ENCODE peak calls at places on chromosomes 16 and 17, in six cellular contexts. One of them, this sample, is unnamed.

GRCh38 chr17:979539-980405 is at the start of gene NXN:
- DNase-seq in IMR-90: peak
- DNase-seq in A549: peak
- DNase-seq in testis: peak
- DNase-seq in transverse colon: peak
- DNase-seq in heart left ventricle: peak
- DNase-seq in this sample: peak

GRCh38 chr16:15856901-15857778 is at the start of gene MYH11:
- DNase-seq in transverse colon: peak
- DNase-seq in heart left ventricle: no peak
- DNase-seq in IMR-90: no peak
- DNase-seq in A549: no peak
- DNase-seq in testis: peak
- DNase-seq in this sample: peak

GRCh38 chr17:74858672-74859438 is 830 bp downstream of the GRIN2C start:
- DNase-seq in A549: no peak
- DNase-seq in IMR-90: no peak
- DNase-seq in testis: no peak
- DNase-seq in heart left ventricle: no peak
- DNase-seq in transverse colon: no peak
- DNase-seq in this sample: no peak

GRCh38 chr16:69599731-69600130 is 34.0 kb downstream of the NFAT5 start:
- DNase-seq in IMR-90: no peak
- DNase-seq in testis: no peak
- DNase-seq in A549: no peak
- DNase-seq in heart left ventricle: no peak
- DNase-seq in transverse colon: no peak
- DNase-seq in this sample: no peak

GRCh38 chr16:35497399-35497798 is 2038.0 kb downstream of the TP53TG3F start:
- DNase-seq in heart left ventricle: no peak
- DNase-seq in IMR-90: no peak
- DNase-seq in testis: no peak
- DNase-seq in transverse colon: no peak
- DNase-seq in A549: no peak
- DNase-seq in this sample: no peak

GRCh38 chr17:39462644-39463375 is 1.5 kb downstream of the CDK12 start:
- DNase-seq in A549: no peak
- DNase-seq in heart left ventricle: no peak
- DNase-seq in transverse colon: peak
- DNase-seq in testis: peak
- DNase-seq in IMR-90: peak
- DNase-seq in this sample: no peak

GRCh38 chr16:56269824-56270684 is 78.8 kb downstream of the GNAO1 start:
- DNase-seq in A549: no peak
- DNase-seq in heart left ventricle: peak
- DNase-seq in transverse colon: peak
- DNase-seq in testis: peak
- DNase-seq in IMR-90: peak
- DNase-seq in this sample: no peak

GRCh38 chr16:74035816-74036215 is 260.8 kb upstream of the PSMD7 start:
- DNase-seq in heart left ventricle: no peak
- DNase-seq in transverse colon: no peak
- DNase-seq in A549: peak
- DNase-seq in IMR-90: peak
- DNase-seq in testis: no peak
- DNase-seq in this sample: no peak

GRCh38 chr16:30984669-30985400 is at the start of gene HSD3B7:
- DNase-seq in testis: peak
- DNase-seq in A549: peak
- DNase-seq in heart left ventricle: peak
- DNase-seq in transverse colon: peak
- DNase-seq in IMR-90: peak
- DNase-seq in this sample: peak

GRCh38 chr17:82020874-82021727 is 1.6 kb downstream of the CENPX start:
- DNase-seq in heart left ventricle: peak
- DNase-seq in testis: peak
- DNase-seq in A549: peak
- DNase-seq in IMR-90: peak
- DNase-seq in transverse colon: peak
- DNase-seq in this sample: peak

GRCh38 chr17:21125862-21126261 is 902 bp upstream of the DHRS7B start:
- DNase-seq in A549: no peak
- DNase-seq in transverse colon: no peak
- DNase-seq in heart left ventricle: no peak
- DNase-seq in IMR-90: no peak
- DNase-seq in testis: no peak
- DNase-seq in this sample: no peak

GRCh38 chr17:307295-307691 is 45.3 kb downstream of the RPH3AL start:
- DNase-seq in IMR-90: no peak
- DNase-seq in testis: no peak
- DNase-seq in A549: no peak
- DNase-seq in heart left ventricle: no peak
- DNase-seq in transverse colon: no peak
- DNase-seq in this sample: no peak

GRCh38 chr16:11256657-11257130 is 690 bp upstream of the SOCS1 start:
- DNase-seq in transverse colon: peak
- DNase-seq in IMR-90: peak
- DNase-seq in testis: peak
- DNase-seq in heart left ventricle: peak
- DNase-seq in A549: peak
- DNase-seq in this sample: peak

DNA sequence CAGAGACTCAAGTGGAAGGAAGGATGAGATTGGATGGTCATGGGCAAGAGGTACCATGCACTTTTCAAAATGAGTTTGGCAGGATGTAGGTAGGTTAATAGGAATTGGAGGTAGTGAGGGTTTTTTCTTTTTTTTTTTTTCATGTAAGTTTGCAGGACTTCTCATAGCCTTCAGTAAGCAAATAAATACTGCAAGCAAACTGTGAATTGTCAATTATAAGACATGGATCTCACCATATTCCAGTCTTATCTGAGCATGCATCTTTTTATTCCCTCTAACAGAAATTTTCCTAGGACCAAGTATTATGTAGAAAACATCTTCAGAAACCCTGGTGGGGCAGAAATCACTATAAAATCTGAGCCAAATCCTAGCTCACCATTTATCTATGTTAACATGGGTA is 584.6 kb upstream of the CDH5 start:
- DNase-seq in testis: no peak
- DNase-seq in heart left ventricle: no peak
- DNase-seq in IMR-90: no peak
- DNase-seq in transverse colon: no peak
- DNase-seq in A549: no peak
- DNase-seq in this sample: no peak
- TF ChIP-seq POLR2A in testis: no peak
- TF ChIP-seq POLR2A in heart left ventricle: no peak
- TF ChIP-seq POLR2A in IMR-90: no peak
- TF ChIP-seq POLR2A in transverse colon: no peak
- TF ChIP-seq POLR2A in A549: no peak
- TF ChIP-seq POLR2A in this sample: no peak

GRCh38 chr17:80277751-80278671 is 17.4 kb downstream of the RNF213 start:
- DNase-seq in testis: no peak
- DNase-seq in transverse colon: no peak
- DNase-seq in A549: no peak
- DNase-seq in IMR-90: no peak
- DNase-seq in heart left ventricle: no peak
- DNase-seq in this sample: peak
- TF ChIP-seq POLR2A in testis: no peak
- TF ChIP-seq POLR2A in transverse colon: no peak
- TF ChIP-seq POLR2A in A549: no peak
- TF ChIP-seq POLR2A in IMR-90: no peak
- TF ChIP-seq POLR2A in heart left ventricle: no peak
- TF ChIP-seq POLR2A in this sample: no peak

GRCh38 chr17:44687752-44688151 is 1.8 kb downstream of the CCDC43 start:
- DNase-seq in transverse colon: no peak
- DNase-seq in testis: no peak
- DNase-seq in IMR-90: no peak
- DNase-seq in heart left ventricle: no peak
- DNase-seq in A549: no peak
- DNase-seq in this sample: no peak
- TF ChIP-seq POLR2A in transverse colon: no peak
- TF ChIP-seq POLR2A in testis: no peak
- TF ChIP-seq POLR2A in IMR-90: no peak
- TF ChIP-seq POLR2A in heart left ventricle: no peak
- TF ChIP-seq POLR2A in A549: no peak
- TF ChIP-seq POLR2A in this sample: no peak

GRCh38 chr16:49545243-49545642 is 171.6 kb downstream of the C16orf78 start:
- DNase-seq in IMR-90: no peak
- DNase-seq in testis: no peak
- DNase-seq in A549: no peak
- DNase-seq in heart left ventricle: no peak
- DNase-seq in transverse colon: no peak
- DNase-seq in this sample: no peak

GRCh38 chr16:49544828-49545227 is 171.2 kb downstream of the C16orf78 start:
- DNase-seq in A549: no peak
- DNase-seq in heart left ventricle: no peak
- DNase-seq in testis: no peak
- DNase-seq in IMR-90: no peak
- DNase-seq in transverse colon: no peak
- DNase-seq in this sample: no peak

GRCh38 chr16:49546735-49547134 is 173.1 kb downstream of the C16orf78 start:
- DNase-seq in transverse colon: no peak
- DNase-seq in A549: no peak
- DNase-seq in IMR-90: no peak
- DNase-seq in testis: no peak
- DNase-seq in heart left ventricle: no peak
- DNase-seq in this sample: no peak

GRCh38 chr16:49547448-49547847 is 173.8 kb downstream of the C16orf78 start:
- DNase-seq in transverse colon: no peak
- DNase-seq in A549: no peak
- DNase-seq in testis: no peak
- DNase-seq in IMR-90: no peak
- DNase-seq in heart left ventricle: no peak
- DNase-seq in this sample: no peak

DNA sequence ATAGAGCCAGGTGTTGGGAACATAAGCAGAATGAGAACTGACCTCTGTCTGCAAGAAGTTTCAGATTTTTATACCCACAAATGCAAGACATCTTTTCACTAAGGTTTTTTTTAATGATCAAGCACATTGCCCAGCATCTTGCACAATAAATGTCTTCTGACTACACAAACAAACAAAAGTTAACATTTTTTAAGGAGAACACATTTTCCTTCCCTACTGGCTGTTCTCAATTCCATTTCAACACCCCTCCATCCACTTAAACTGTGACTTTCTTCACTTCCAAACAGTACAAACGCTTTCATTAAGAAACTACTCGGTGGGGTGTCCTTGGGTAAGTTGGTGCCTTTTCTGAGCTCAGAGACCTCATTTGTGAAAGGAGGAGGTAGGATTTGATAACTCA is 172.5 kb downstream of the C16orf78 start:
- DNase-seq in heart left ventricle: no peak
- DNase-seq in A549: no peak
- DNase-seq in testis: no peak
- DNase-seq in transverse colon: no peak
- DNase-seq in IMR-90: no peak
- DNase-seq in this sample: no peak
- TF ChIP-seq POLR2A in heart left ventricle: no peak
- TF ChIP-seq POLR2A in A549: no peak
- TF ChIP-seq POLR2A in testis: no peak
- TF ChIP-seq POLR2A in transverse colon: no peak
- TF ChIP-seq POLR2A in IMR-90: no peak
- TF ChIP-seq POLR2A in this sample: no peak

DNA sequence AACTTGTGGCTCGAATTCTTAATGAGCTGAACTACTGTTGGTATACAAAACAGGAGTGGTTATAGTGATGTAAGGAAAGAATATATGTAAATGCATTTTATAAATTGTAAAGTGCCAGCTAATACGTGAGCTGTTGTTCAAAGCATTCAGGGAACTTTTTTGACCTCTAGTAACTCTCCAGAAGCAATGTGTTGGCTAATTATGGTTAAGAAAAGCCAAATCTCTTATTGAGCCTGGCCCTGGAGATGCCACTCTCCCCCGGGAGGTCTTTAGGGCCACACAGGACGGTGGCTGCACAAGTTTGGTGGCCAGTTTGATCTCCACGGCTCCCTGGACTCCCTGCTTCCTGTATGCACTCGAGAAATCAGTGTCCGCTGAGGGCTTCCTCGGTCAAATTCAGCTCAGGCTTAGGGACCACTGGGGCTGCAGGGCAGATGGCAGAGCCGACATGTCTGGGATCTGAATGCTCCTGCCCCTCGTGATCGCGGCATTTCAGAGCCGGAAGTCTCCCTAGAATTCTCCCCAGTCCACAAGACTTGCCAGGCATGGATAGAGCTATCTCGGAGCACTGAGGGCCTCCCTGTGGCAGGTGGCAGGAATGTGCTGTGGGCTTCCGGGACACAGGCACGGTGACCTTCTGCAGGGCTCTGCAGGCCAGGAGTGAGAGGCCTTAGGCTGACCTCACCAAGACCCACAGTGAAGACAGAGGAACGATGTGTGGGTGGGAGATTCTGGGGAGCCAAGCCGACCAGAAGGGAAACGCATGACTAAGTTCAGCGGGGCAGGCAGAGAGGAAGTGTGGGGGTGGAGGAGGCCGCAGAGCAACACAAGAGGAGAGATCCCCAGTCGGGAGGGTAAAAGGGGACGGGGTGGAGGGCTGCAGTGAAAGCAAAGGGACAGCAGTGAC is 18.6 kb upstream of the PITPNM3 start:
- DNase-seq in heart left ventricle: peak
- DNase-seq in testis: peak
- DNase-seq in IMR-90: peak
- DNase-seq in transverse colon: peak
- DNase-seq in A549: no peak
- DNase-seq in this sample: no peak
- TF ChIP-seq POLR2A in heart left ventricle: no peak
- TF ChIP-seq POLR2A in testis: no peak
- TF ChIP-seq POLR2A in IMR-90: no peak
- TF ChIP-seq POLR2A in transverse colon: no peak
- TF ChIP-seq POLR2A in A549: no peak
- TF ChIP-seq POLR2A in this sample: no peak

GRCh38 chr17:50480854-50481490 is 2.3 kb downstream of the RSAD1 start:
- DNase-seq in A549: no peak
- DNase-seq in testis: no peak
- DNase-seq in heart left ventricle: no peak
- DNase-seq in IMR-90: no peak
- DNase-seq in transverse colon: no peak
- DNase-seq in this sample: no peak

GRCh38 chr17:50482110-50482509 is 3.5 kb downstream of the RSAD1 start:
- DNase-seq in IMR-90: no peak
- DNase-seq in testis: no peak
- DNase-seq in heart left ventricle: no peak
- DNase-seq in transverse colon: no peak
- DNase-seq in A549: no peak
- DNase-seq in this sample: no peak

GRCh38 chr17:50483266-50483665 is 4.6 kb downstream of the RSAD1 start:
- DNase-seq in testis: no peak
- DNase-seq in transverse colon: no peak
- DNase-seq in A549: no peak
- DNase-seq in IMR-90: no peak
- DNase-seq in heart left ventricle: no peak
- DNase-seq in this sample: no peak

GRCh38 chr17:50481648-50482047 is 3.0 kb downstream of the RSAD1 start:
- DNase-seq in IMR-90: no peak
- DNase-seq in testis: no peak
- DNase-seq in heart left ventricle: no peak
- DNase-seq in A549: no peak
- DNase-seq in transverse colon: no peak
- DNase-seq in this sample: no peak

GRCh38 chr17:50482516-50482915 is 3.9 kb downstream of the RSAD1 start:
- DNase-seq in A549: peak
- DNase-seq in heart left ventricle: peak
- DNase-seq in IMR-90: peak
- DNase-seq in transverse colon: peak
- DNase-seq in testis: peak
- DNase-seq in this sample: peak
- TF ChIP-seq POLR2A in A549: no peak
- TF ChIP-seq POLR2A in heart left ventricle: no peak
- TF ChIP-seq POLR2A in IMR-90: no peak
- TF ChIP-seq POLR2A in transverse colon: no peak
- TF ChIP-seq POLR2A in testis: no peak
- TF ChIP-seq POLR2A in this sample: no peak